ENCODE peak calls at places on chromosomes 11 and 22, in nine cellular contexts. One of them, this sample, is unnamed.
A peak's percentile ranks its signal among the peaks of the same experiment; 100 is the strongest.

GRCh38 chr11:106281455-106282173 is 204.2 kb downstream of the AASDHPPT start:
- DNase-seq in psoas muscle: no peak
- DNase-seq in lung: no peak
- DNase-seq in lower leg skin: no peak
- DNase-seq in CD8-positive, alpha-beta T cell: no peak
- DNase-seq in astrocyte of the spinal cord: peak; percentile 62
- DNase-seq in IMR-90: peak; percentile 79
- DNase-seq in neural progenitor cell: no peak
- DNase-seq in brain microvascular endothelial cell: peak; percentile 83
- DNase-seq in this sample: peak; percentile 58

GRCh38 chr11:57085604-57086003 is 96.1 kb upstream of the LRRC55 start:
- DNase-seq in psoas muscle: no peak
- DNase-seq in lung: no peak
- DNase-seq in lower leg skin: no peak
- DNase-seq in CD8-positive, alpha-beta T cell: no peak
- DNase-seq in astrocyte of the spinal cord: no peak
- DNase-seq in IMR-90: no peak
- DNase-seq in neural progenitor cell: no peak
- DNase-seq in brain microvascular endothelial cell: no peak
- DNase-seq in this sample: no peak

GRCh38 chr11:126160345-126161145 is 50.9 kb downstream of the RPUSD4 start:
- DNase-seq in psoas muscle: no peak
- DNase-seq in lung: no peak
- DNase-seq in lower leg skin: no peak
- DNase-seq in CD8-positive, alpha-beta T cell: no peak
- DNase-seq in astrocyte of the spinal cord: no peak
- DNase-seq in IMR-90: no peak
- DNase-seq in neural progenitor cell: peak; percentile 29
- DNase-seq in brain microvascular endothelial cell: no peak
- DNase-seq in this sample: no peak

GRCh38 chr11:78268516-78269410 is 80.0 kb downstream of the USP35 start:
- DNase-seq in psoas muscle: peak; percentile 59
- DNase-seq in lung: no peak
- DNase-seq in lower leg skin: no peak
- DNase-seq in CD8-positive, alpha-beta T cell: no peak
- DNase-seq in astrocyte of the spinal cord: peak; percentile 16
- DNase-seq in IMR-90: peak; percentile 26
- DNase-seq in neural progenitor cell: no peak
- DNase-seq in brain microvascular endothelial cell: no peak
- DNase-seq in this sample: no peak

GRCh38 chr22:30717331-30717921 is 22.8 kb downstream of the OSBP2 start:
- DNase-seq in psoas muscle: no peak
- DNase-seq in lung: no peak
- DNase-seq in lower leg skin: no peak
- DNase-seq in CD8-positive, alpha-beta T cell: no peak
- DNase-seq in astrocyte of the spinal cord: peak; percentile 77
- DNase-seq in IMR-90: peak; percentile 90
- DNase-seq in neural progenitor cell: no peak
- DNase-seq in brain microvascular endothelial cell: peak; percentile 64
- DNase-seq in this sample: peak; percentile 16

GRCh38 chr11:107859459-107860239 is 1.1 kb upstream of the SLC35F2 start:
- DNase-seq in psoas muscle: peak; percentile 67
- DNase-seq in lung: no peak
- DNase-seq in lower leg skin: peak; percentile 90
- DNase-seq in CD8-positive, alpha-beta T cell: peak; percentile 27
- DNase-seq in astrocyte of the spinal cord: no peak
- DNase-seq in IMR-90: no peak
- DNase-seq in neural progenitor cell: peak; percentile 81
- DNase-seq in brain microvascular endothelial cell: no peak
- DNase-seq in this sample: no peak

GRCh38 chr22:50118557-50119168 is 28.9 kb downstream of the MOV10L1 start:
- DNase-seq in psoas muscle: no peak
- DNase-seq in lung: peak; percentile 38
- DNase-seq in lower leg skin: peak; percentile 37
- DNase-seq in CD8-positive, alpha-beta T cell: no peak
- DNase-seq in astrocyte of the spinal cord: peak; percentile 91
- DNase-seq in IMR-90: peak; percentile 100
- DNase-seq in neural progenitor cell: no peak
- DNase-seq in brain microvascular endothelial cell: peak; percentile 99
- DNase-seq in this sample: peak; percentile 18

GRCh38 chr11:26719289-26719688 is 2.6 kb downstream of the SLC5A12 start:
- DNase-seq in psoas muscle: no peak
- DNase-seq in lung: no peak
- DNase-seq in lower leg skin: no peak
- DNase-seq in CD8-positive, alpha-beta T cell: no peak
- DNase-seq in astrocyte of the spinal cord: no peak
- DNase-seq in IMR-90: no peak
- DNase-seq in neural progenitor cell: peak; percentile 4
- DNase-seq in brain microvascular endothelial cell: no peak
- DNase-seq in this sample: no peak

GRCh38 chr11:2775083-2775625 is 75.4 kb upstream of the KCNQ1OT1 start:
- DNase-seq in psoas muscle: no peak
- DNase-seq in lung: peak; percentile 19
- DNase-seq in lower leg skin: peak; percentile 70
- DNase-seq in CD8-positive, alpha-beta T cell: peak; percentile 9
- DNase-seq in astrocyte of the spinal cord: no peak
- DNase-seq in IMR-90: no peak
- DNase-seq in neural progenitor cell: no peak
- DNase-seq in brain microvascular endothelial cell: no peak
- DNase-seq in this sample: no peak

GRCh38 chr11:2267871-2268825 is 2.2 kb downstream of the ASCL2 start:
- DNase-seq in psoas muscle: peak; percentile 26
- DNase-seq in lung: peak; percentile 26
- DNase-seq in lower leg skin: peak; percentile 82
- DNase-seq in CD8-positive, alpha-beta T cell: peak; percentile 9
- DNase-seq in astrocyte of the spinal cord: no peak
- DNase-seq in IMR-90: no peak
- DNase-seq in neural progenitor cell: no peak
- DNase-seq in brain microvascular endothelial cell: no peak
- DNase-seq in this sample: no peak

GRCh38 chr11:23988381-23989006 is 508.4 kb upstream of the LUZP2 start:
- DNase-seq in psoas muscle: no peak
- DNase-seq in lung: no peak
- DNase-seq in lower leg skin: no peak
- DNase-seq in CD8-positive, alpha-beta T cell: no peak
- DNase-seq in astrocyte of the spinal cord: peak; percentile 86
- DNase-seq in IMR-90: peak; percentile 84
- DNase-seq in neural progenitor cell: no peak
- DNase-seq in brain microvascular endothelial cell: peak; percentile 64
- DNase-seq in this sample: no peak

GRCh38 chr22:19984201-19984753 is 32.3 kb downstream of the ARVCF start:
- DNase-seq in psoas muscle: peak; percentile 90
- DNase-seq in lung: no peak
- DNase-seq in lower leg skin: no peak
- DNase-seq in CD8-positive, alpha-beta T cell: no peak
- DNase-seq in astrocyte of the spinal cord: peak; percentile 74
- DNase-seq in IMR-90: peak; percentile 79
- DNase-seq in neural progenitor cell: no peak
- DNase-seq in brain microvascular endothelial cell: peak; percentile 60
- DNase-seq in this sample: peak; percentile 30

GRCh38 chr11:111602865-111603632 is 800 bp downstream of the SIK2 start:
- DNase-seq in psoas muscle: no peak
- DNase-seq in lung: no peak
- DNase-seq in lower leg skin: no peak
- DNase-seq in CD8-positive, alpha-beta T cell: peak; percentile 13
- DNase-seq in astrocyte of the spinal cord: peak; percentile 61
- DNase-seq in IMR-90: peak; percentile 43
- DNase-seq in neural progenitor cell: peak; percentile 69
- DNase-seq in brain microvascular endothelial cell: peak; percentile 33
- DNase-seq in this sample: no peak

GRCh38 chr11:83071641-83072591 is at the start of gene RAB30:
- DNase-seq in psoas muscle: peak; percentile 97
- DNase-seq in lung: peak; percentile 98
- DNase-seq in lower leg skin: peak; percentile 99
- DNase-seq in CD8-positive, alpha-beta T cell: peak; percentile 93
- DNase-seq in astrocyte of the spinal cord: peak; percentile 100
- DNase-seq in IMR-90: peak; percentile 100
- DNase-seq in neural progenitor cell: peak; percentile 100
- DNase-seq in brain microvascular endothelial cell: peak; percentile 100
- DNase-seq in this sample: peak; percentile 98

GRCh38 chr22:28980326-28980725 is 81.3 kb downstream of the C22orf31 start:
- DNase-seq in psoas muscle: no peak
- DNase-seq in lung: no peak
- DNase-seq in lower leg skin: no peak
- DNase-seq in CD8-positive, alpha-beta T cell: no peak
- DNase-seq in astrocyte of the spinal cord: no peak
- DNase-seq in IMR-90: no peak
- DNase-seq in neural progenitor cell: no peak
- DNase-seq in brain microvascular endothelial cell: no peak
- DNase-seq in this sample: no peak

GRCh38 chr11:117232911-117233409 is 489 bp downstream of the RNF214 start:
- DNase-seq in psoas muscle: peak; percentile 69
- DNase-seq in lung: no peak
- DNase-seq in lower leg skin: peak; percentile 87
- DNase-seq in CD8-positive, alpha-beta T cell: no peak
- DNase-seq in astrocyte of the spinal cord: no peak
- DNase-seq in IMR-90: no peak
- DNase-seq in neural progenitor cell: peak; percentile 74
- DNase-seq in brain microvascular endothelial cell: no peak
- DNase-seq in this sample: no peak

GRCh38 chr22:25219948-25220442 is 556 bp downstream of the CRYBB2 start:
- DNase-seq in psoas muscle: no peak
- DNase-seq in lung: no peak
- DNase-seq in lower leg skin: no peak
- DNase-seq in CD8-positive, alpha-beta T cell: no peak
- DNase-seq in astrocyte of the spinal cord: no peak
- DNase-seq in IMR-90: no peak
- DNase-seq in neural progenitor cell: no peak
- DNase-seq in brain microvascular endothelial cell: no peak
- DNase-seq in this sample: no peak

GRCh38 chr11:65776710-65777141 is 4.0 kb downstream of the AP5B1 start:
- DNase-seq in psoas muscle: no peak
- DNase-seq in lung: no peak
- DNase-seq in lower leg skin: peak; percentile 54
- DNase-seq in CD8-positive, alpha-beta T cell: no peak
- DNase-seq in astrocyte of the spinal cord: no peak
- DNase-seq in IMR-90: no peak
- DNase-seq in neural progenitor cell: no peak
- DNase-seq in brain microvascular endothelial cell: no peak
- DNase-seq in this sample: no peak

DNA sequence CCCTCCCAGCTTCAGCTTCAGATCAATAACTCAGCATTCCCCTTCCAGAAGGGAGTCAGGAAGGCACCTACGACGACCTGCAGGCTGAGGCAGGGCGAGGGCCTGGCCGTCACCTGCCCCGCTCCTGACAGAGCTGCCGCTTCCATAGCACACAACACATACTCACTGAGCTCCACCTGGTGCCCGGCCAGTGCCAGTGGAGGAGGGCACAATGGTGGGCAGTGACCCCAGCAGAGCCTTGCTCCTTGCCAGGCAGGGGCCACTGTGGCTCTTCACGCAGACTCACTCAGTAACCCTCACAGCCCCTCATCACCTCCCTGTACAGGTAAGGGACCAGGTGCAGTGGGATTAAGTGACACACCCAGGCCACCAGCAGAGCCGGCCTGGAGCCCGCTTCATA is 24.6 kb downstream of the LRFN4 start:
- DNase-seq in psoas muscle: peak; percentile 42
- DNase-seq in lung: no peak
- DNase-seq in lower leg skin: no peak
- DNase-seq in CD8-positive, alpha-beta T cell: no peak
- DNase-seq in astrocyte of the spinal cord: no peak
- DNase-seq in IMR-90: no peak
- DNase-seq in neural progenitor cell: no peak
- DNase-seq in brain microvascular endothelial cell: no peak
- DNase-seq in this sample: no peak
- TF ChIP-seq CTCF in psoas muscle: no peak
- TF ChIP-seq CTCF in lung: no peak
- TF ChIP-seq CTCF in lower leg skin: no peak
- TF ChIP-seq CTCF in CD8-positive, alpha-beta T cell: no peak
- TF ChIP-seq CTCF in astrocyte of the spinal cord: no peak
- TF ChIP-seq CTCF in IMR-90: no peak
- TF ChIP-seq CTCF in neural progenitor cell: no peak
- TF ChIP-seq CTCF in brain microvascular endothelial cell: no peak
- TF ChIP-seq CTCF in this sample: no peak

DNA sequence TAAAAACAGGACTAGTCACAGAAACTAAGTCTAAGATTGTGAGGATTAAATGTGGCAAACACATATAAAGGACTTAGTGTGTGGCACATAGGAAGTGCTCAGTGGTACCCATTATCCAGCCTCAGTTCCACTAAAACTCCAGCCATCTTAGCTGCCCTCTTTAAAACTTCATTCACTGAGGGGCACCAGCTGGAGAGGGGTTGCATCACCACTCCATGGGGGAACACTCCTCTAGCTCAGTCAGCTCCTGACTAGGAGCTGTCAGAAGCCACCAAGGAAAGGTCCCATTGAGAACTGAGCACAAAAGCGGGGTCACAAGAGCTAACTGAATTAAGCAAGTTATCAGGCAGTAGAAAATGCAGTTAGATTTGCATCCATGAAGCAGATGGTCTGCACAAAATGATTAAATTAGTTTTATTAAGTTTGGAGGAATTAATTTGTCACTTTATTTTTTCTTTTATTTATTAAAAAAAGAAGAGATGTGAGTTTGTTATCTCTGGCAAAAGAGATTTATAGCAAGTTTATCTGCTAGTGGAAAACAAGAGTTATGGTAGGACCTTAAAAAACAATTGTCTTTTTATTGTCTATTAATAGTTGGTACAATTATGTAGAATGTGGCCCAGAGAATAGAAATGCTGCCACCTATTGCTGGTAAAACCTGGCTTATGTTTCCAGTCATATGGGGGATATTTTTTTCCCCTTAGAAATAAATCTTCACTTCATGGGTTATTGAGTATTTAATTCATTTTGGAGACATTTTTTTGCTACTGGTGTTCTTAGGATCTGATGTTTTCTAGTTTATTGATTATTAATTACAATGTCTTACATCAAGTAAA is 95.7 kb downstream of the NAV2 start:
- DNase-seq in psoas muscle: no peak
- DNase-seq in lung: no peak
- DNase-seq in lower leg skin: no peak
- DNase-seq in CD8-positive, alpha-beta T cell: no peak
- DNase-seq in astrocyte of the spinal cord: no peak
- DNase-seq in IMR-90: no peak
- DNase-seq in neural progenitor cell: peak; percentile 36
- DNase-seq in brain microvascular endothelial cell: no peak
- DNase-seq in this sample: no peak
- H3K4me3 ChIP-seq in psoas muscle: no peak overlapping the region
- H3K4me3 ChIP-seq in lung: no peak overlapping the region
- H3K4me3 ChIP-seq in lower leg skin: no peak overlapping the region
- H3K4me3 ChIP-seq in CD8-positive, alpha-beta T cell: no peak overlapping the region
- H3K4me3 ChIP-seq in astrocyte of the spinal cord: no peak overlapping the region
- H3K4me3 ChIP-seq in IMR-90: no peak overlapping the region
- H3K4me3 ChIP-seq in neural progenitor cell: no peak overlapping the region
- H3K4me3 ChIP-seq in brain microvascular endothelial cell: no peak overlapping the region
- H3K4me3 ChIP-seq in this sample: no peak overlapping the region

GRCh38 chr11:125123947-125124633 is 12.7 kb upstream of the TMEM218 start:
- DNase-seq in psoas muscle: peak; percentile 77
- DNase-seq in lung: peak; percentile 60
- DNase-seq in lower leg skin: no peak
- DNase-seq in CD8-positive, alpha-beta T cell: peak; percentile 33
- DNase-seq in astrocyte of the spinal cord: peak; percentile 73
- DNase-seq in IMR-90: peak; percentile 32
- DNase-seq in neural progenitor cell: peak; percentile 54
- DNase-seq in brain microvascular endothelial cell: peak; percentile 35
- DNase-seq in this sample: no peak
- TF ChIP-seq CTCF in psoas muscle: peak; percentile 65
- TF ChIP-seq CTCF in lung: peak; percentile 12
- TF ChIP-seq CTCF in lower leg skin: no peak
- TF ChIP-seq CTCF in CD8-positive, alpha-beta T cell: peak; percentile 18
- TF ChIP-seq CTCF in astrocyte of the spinal cord: peak; percentile 69
- TF ChIP-seq CTCF in IMR-90: peak; percentile 36
- TF ChIP-seq CTCF in neural progenitor cell: peak; percentile 51
- TF ChIP-seq CTCF in brain microvascular endothelial cell: peak; percentile 77
- TF ChIP-seq CTCF in this sample: peak; percentile 52

GRCh38 chr11:103887001-103887680 is 149.3 kb upstream of the DDI1 start:
- DNase-seq in psoas muscle: no peak
- DNase-seq in lung: no peak
- DNase-seq in lower leg skin: no peak
- DNase-seq in CD8-positive, alpha-beta T cell: no peak
- DNase-seq in astrocyte of the spinal cord: no peak
- DNase-seq in IMR-90: no peak
- DNase-seq in neural progenitor cell: no peak
- DNase-seq in brain microvascular endothelial cell: no peak
- DNase-seq in this sample: no peak
- H3K4me3 ChIP-seq in psoas muscle: no peak overlapping the region
- H3K4me3 ChIP-seq in lung: no peak overlapping the region
- H3K4me3 ChIP-seq in lower leg skin: no peak overlapping the region
- H3K4me3 ChIP-seq in CD8-positive, alpha-beta T cell: no peak overlapping the region
- H3K4me3 ChIP-seq in astrocyte of the spinal cord: no peak overlapping the region
- H3K4me3 ChIP-seq in IMR-90: no peak overlapping the region
- H3K4me3 ChIP-seq in neural progenitor cell: no peak overlapping the region
- H3K4me3 ChIP-seq in brain microvascular endothelial cell: no peak overlapping the region
- H3K4me3 ChIP-seq in this sample: no peak overlapping the region